ENCODE peak calls at places on chromosomes 4 and X, in five cellular contexts. One of them, this sample, is unnamed.

GRCh38 chrX:41563881-41564280 is 116.7 kb downstream of the NYX start:
- DNase-seq in endothelial cell of umbilical vein: peak
- DNase-seq in left ventricle myocardium inferior: no peak
- DNase-seq in GM12865: no peak
- DNase-seq in psoas muscle: no peak
- DNase-seq in this sample: no peak

GRCh38 chr4:16897351-16897750 is 1.1 kb downstream of the LDB2 start:
- DNase-seq in GM12865: no peak
- DNase-seq in left ventricle myocardium inferior: no peak
- DNase-seq in psoas muscle: no peak
- DNase-seq in endothelial cell of umbilical vein: no peak
- DNase-seq in this sample: no peak

GRCh38 chr4:133147922-133148689 is 988 bp upstream of the PCDH10 start:
- DNase-seq in left ventricle myocardium inferior: no peak
- DNase-seq in GM12865: no peak
- DNase-seq in psoas muscle: peak
- DNase-seq in endothelial cell of umbilical vein: peak
- DNase-seq in this sample: no peak

GRCh38 chr4:70946944-70947343 is 44.8 kb downstream of the MOB1B start:
- DNase-seq in endothelial cell of umbilical vein: no peak
- DNase-seq in GM12865: no peak
- DNase-seq in left ventricle myocardium inferior: no peak
- DNase-seq in psoas muscle: no peak
- DNase-seq in this sample: no peak

GRCh38 chr4:94548571-94548970 is 96.8 kb downstream of the PDLIM5 start:
- DNase-seq in GM12865: no peak
- DNase-seq in left ventricle myocardium inferior: no peak
- DNase-seq in psoas muscle: peak
- DNase-seq in endothelial cell of umbilical vein: peak
- DNase-seq in this sample: peak

GRCh38 chrX:17592117-17592516 is 145.2 kb upstream of the SCML1 start:
- DNase-seq in GM12865: no peak
- DNase-seq in psoas muscle: no peak
- DNase-seq in left ventricle myocardium inferior: no peak
- DNase-seq in endothelial cell of umbilical vein: peak
- DNase-seq in this sample: no peak

GRCh38 chr4:75063417-75063816 is 130.5 kb downstream of the PARM1 start:
- DNase-seq in GM12865: no peak
- DNase-seq in psoas muscle: no peak
- DNase-seq in endothelial cell of umbilical vein: no peak
- DNase-seq in left ventricle myocardium inferior: no peak
- DNase-seq in this sample: no peak

GRCh38 chr4:25795091-25795490 is 67.7 kb downstream of the SEL1L3 start:
- DNase-seq in endothelial cell of umbilical vein: no peak
- DNase-seq in left ventricle myocardium inferior: no peak
- DNase-seq in GM12865: no peak
- DNase-seq in psoas muscle: no peak
- DNase-seq in this sample: no peak

GRCh38 chr4:86451560-86452322 is 91.9 kb upstream of the MAPK10 start:
- DNase-seq in GM12865: no peak
- DNase-seq in left ventricle myocardium inferior: no peak
- DNase-seq in endothelial cell of umbilical vein: no peak
- DNase-seq in psoas muscle: no peak
- DNase-seq in this sample: peak

GRCh38 chr4:102564399-102564921 is 63.3 kb downstream of the NFKB1 start:
- DNase-seq in GM12865: peak
- DNase-seq in left ventricle myocardium inferior: no peak
- DNase-seq in endothelial cell of umbilical vein: no peak
- DNase-seq in psoas muscle: no peak
- DNase-seq in this sample: peak

GRCh38 chrX:42530027-42530426 is 247.9 kb downstream of the PPP1R2C start:
- DNase-seq in GM12865: no peak
- DNase-seq in left ventricle myocardium inferior: no peak
- DNase-seq in psoas muscle: no peak
- DNase-seq in endothelial cell of umbilical vein: no peak
- DNase-seq in this sample: peak

GRCh38 chrX:71989768-71990167 is 79.1 kb downstream of the NHSL2 start:
- DNase-seq in GM12865: no peak
- DNase-seq in left ventricle myocardium inferior: no peak
- DNase-seq in psoas muscle: peak
- DNase-seq in endothelial cell of umbilical vein: no peak
- DNase-seq in this sample: peak

GRCh38 chr4:189305500-189305899 is 635.2 kb upstream of the FRG1 start:
- DNase-seq in psoas muscle: no peak
- DNase-seq in GM12865: no peak
- DNase-seq in endothelial cell of umbilical vein: no peak
- DNase-seq in left ventricle myocardium inferior: no peak
- DNase-seq in this sample: no peak

GRCh38 chr4:71974681-71975080 is 57.1 kb upstream of the NPFFR2 start:
- DNase-seq in left ventricle myocardium inferior: no peak
- DNase-seq in psoas muscle: no peak
- DNase-seq in GM12865: no peak
- DNase-seq in endothelial cell of umbilical vein: no peak
- DNase-seq in this sample: peak

DNA sequence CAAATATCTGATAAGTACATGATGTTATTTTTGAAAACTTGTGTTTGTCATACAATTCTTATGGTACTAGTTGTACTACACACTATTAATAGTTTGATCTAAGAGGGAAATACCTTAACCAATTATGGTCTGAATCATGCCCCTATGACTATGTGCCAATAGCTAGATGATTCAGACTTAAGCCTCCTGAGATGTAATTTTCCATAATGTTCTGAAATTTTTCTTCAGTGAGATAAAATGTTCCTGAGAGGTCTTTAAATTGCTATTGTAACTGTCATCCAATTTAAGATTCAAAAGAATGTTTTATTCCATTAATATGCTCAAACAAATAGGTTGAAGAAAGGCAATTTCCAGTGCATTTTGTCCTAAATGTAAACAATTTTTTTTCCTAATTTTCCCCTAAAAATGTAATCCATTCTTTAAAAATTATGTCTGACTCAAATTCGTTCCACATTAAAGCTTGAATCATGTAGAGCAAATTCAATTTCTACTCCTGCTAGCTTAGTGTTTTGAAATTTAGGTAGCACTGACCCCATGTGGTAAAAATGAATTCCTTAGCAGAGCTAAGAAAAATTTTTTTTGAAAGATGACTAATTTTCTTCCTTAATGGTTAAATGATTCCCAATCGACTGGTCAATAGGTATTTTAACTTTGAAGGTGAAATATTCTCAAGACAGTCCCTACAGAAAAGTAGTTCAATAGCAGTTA is 49.1 kb downstream of the APOOL start:
- DNase-seq in psoas muscle: no peak
- DNase-seq in GM12865: no peak
- DNase-seq in endothelial cell of umbilical vein: peak
- DNase-seq in left ventricle myocardium inferior: no peak
- DNase-seq in this sample: peak
- TF ChIP-seq CTCF in psoas muscle: peak
- TF ChIP-seq CTCF in GM12865: no peak
- TF ChIP-seq CTCF in endothelial cell of umbilical vein: no peak
- TF ChIP-seq CTCF in left ventricle myocardium inferior: peak
- TF ChIP-seq CTCF in this sample: peak

DNA sequence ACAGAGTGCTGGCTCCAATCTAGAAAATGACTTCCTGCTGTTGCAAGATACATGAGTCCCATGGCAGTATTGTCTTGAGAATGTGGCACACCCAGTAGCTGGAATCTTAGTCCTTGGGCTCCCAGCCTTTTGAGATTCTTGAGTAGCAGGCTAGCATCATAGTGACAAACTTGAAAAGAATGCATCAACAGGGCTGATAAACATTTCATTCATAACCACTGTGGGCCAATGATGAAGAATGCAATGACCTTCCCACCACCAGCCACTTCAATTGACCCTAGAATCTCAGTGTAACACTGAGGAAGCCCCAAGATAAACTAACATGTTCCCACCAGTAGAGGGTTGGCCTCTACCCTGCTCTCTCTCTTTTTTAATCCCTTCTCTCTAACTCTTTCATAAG is 329.3 kb downstream of the GBA3 start:
- DNase-seq in GM12865: no peak
- DNase-seq in endothelial cell of umbilical vein: no peak
- DNase-seq in psoas muscle: no peak
- DNase-seq in left ventricle myocardium inferior: no peak
- DNase-seq in this sample: peak
- TF ChIP-seq CTCF in GM12865: no peak
- TF ChIP-seq CTCF in endothelial cell of umbilical vein: no peak
- TF ChIP-seq CTCF in psoas muscle: no peak
- TF ChIP-seq CTCF in left ventricle myocardium inferior: no peak
- TF ChIP-seq CTCF in this sample: no peak

GRCh38 chr4:111937368-111937767 is 207.9 kb upstream of the FAM241A start:
- DNase-seq in endothelial cell of umbilical vein: peak
- DNase-seq in GM12865: peak
- DNase-seq in left ventricle myocardium inferior: no peak
- DNase-seq in psoas muscle: no peak
- DNase-seq in this sample: peak
- TF ChIP-seq CTCF in endothelial cell of umbilical vein: no peak
- TF ChIP-seq CTCF in GM12865: peak
- TF ChIP-seq CTCF in left ventricle myocardium inferior: no peak
- TF ChIP-seq CTCF in psoas muscle: no peak
- TF ChIP-seq CTCF in this sample: peak

DNA sequence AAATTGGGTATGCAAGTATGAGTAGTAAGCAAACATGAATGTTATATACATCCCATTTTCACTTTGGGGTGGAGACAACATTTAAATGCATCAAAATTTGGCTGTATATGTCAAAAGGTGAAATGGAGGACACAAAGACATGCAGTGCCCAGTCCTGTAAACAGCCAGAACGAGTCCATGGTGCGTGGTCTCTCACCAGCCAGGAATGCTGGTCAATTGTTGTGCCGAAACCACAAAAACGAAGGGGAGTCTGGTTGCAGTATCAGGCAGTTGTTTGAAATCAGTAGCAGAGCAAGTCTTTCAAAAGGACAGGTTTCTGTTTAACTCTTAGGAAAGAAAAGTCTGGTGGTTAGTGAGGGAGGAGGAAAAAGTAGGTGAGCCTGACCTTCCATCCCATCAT is 22.3 kb upstream of the RNF150 start:
- DNase-seq in endothelial cell of umbilical vein: no peak
- DNase-seq in left ventricle myocardium inferior: no peak
- DNase-seq in GM12865: no peak
- DNase-seq in psoas muscle: no peak
- DNase-seq in this sample: peak
- TF ChIP-seq CTCF in endothelial cell of umbilical vein: no peak
- TF ChIP-seq CTCF in left ventricle myocardium inferior: no peak
- TF ChIP-seq CTCF in GM12865: no peak
- TF ChIP-seq CTCF in psoas muscle: no peak
- TF ChIP-seq CTCF in this sample: no peak

GRCh38 chr4:5378002-5378401 is 326.7 kb downstream of the STK32B start:
- DNase-seq in psoas muscle: no peak
- DNase-seq in left ventricle myocardium inferior: no peak
- DNase-seq in endothelial cell of umbilical vein: no peak
- DNase-seq in GM12865: peak
- DNase-seq in this sample: no peak
- TF ChIP-seq CTCF in psoas muscle: no peak
- TF ChIP-seq CTCF in left ventricle myocardium inferior: no peak
- TF ChIP-seq CTCF in endothelial cell of umbilical vein: no peak
- TF ChIP-seq CTCF in GM12865: peak
- TF ChIP-seq CTCF in this sample: peak